ENCODE peak calls at places on chromosome 11, in nine cellular contexts. One of them, this sample, is unnamed.

GRCh38 chr11:57325735-57326048 is 940 bp upstream of the TNKS1BP1 start:
- DNase-seq in sigmoid colon: peak; percentile 83
- DNase-seq in WTC11: no peak
- DNase-seq in cardiac muscle cell: no peak
- DNase-seq in chondrocyte: no peak
- DNase-seq in H1: no peak
- DNase-seq in AG09319: no peak
- DNase-seq in colonic mucosa: peak; percentile 75
- DNase-seq in nephron progenitor cell: no peak
- DNase-seq in this sample: no peak

GRCh38 chr11:122746050-122746478 is 90.5 kb downstream of the UBASH3B start:
- DNase-seq in colonic mucosa: no peak
- DNase-seq in nephron progenitor cell: no peak
- DNase-seq in AG09319: no peak
- DNase-seq in cardiac muscle cell: no peak
- DNase-seq in WTC11: no peak
- DNase-seq in sigmoid colon: no peak
- DNase-seq in H1: no peak
- DNase-seq in chondrocyte: no peak
- DNase-seq in this sample: no peak

GRCh38 chr11:68342459-68343158 is 30.2 kb downstream of the LRP5 start:
- DNase-seq in H1: peak; percentile 29
- DNase-seq in cardiac muscle cell: no peak
- DNase-seq in colonic mucosa: no peak
- DNase-seq in WTC11: peak; percentile 74
- DNase-seq in AG09319: no peak
- DNase-seq in sigmoid colon: no peak
- DNase-seq in chondrocyte: no peak
- DNase-seq in nephron progenitor cell: no peak
- DNase-seq in this sample: no peak

GRCh38 chr11:36065436-36065835 is 121.6 kb downstream of the LDLRAD3 start:
- DNase-seq in WTC11: no peak
- DNase-seq in sigmoid colon: no peak
- DNase-seq in colonic mucosa: no peak
- DNase-seq in cardiac muscle cell: peak; percentile 32
- DNase-seq in chondrocyte: no peak
- DNase-seq in nephron progenitor cell: no peak
- DNase-seq in AG09319: no peak
- DNase-seq in H1: no peak
- DNase-seq in this sample: no peak

GRCh38 chr11:48094643-48095339 is 114.4 kb downstream of the PTPRJ start:
- DNase-seq in H1: no peak
- DNase-seq in cardiac muscle cell: no peak
- DNase-seq in AG09319: no peak
- DNase-seq in chondrocyte: no peak
- DNase-seq in sigmoid colon: no peak
- DNase-seq in colonic mucosa: no peak
- DNase-seq in nephron progenitor cell: no peak
- DNase-seq in WTC11: no peak
- DNase-seq in this sample: no peak

GRCh38 chr11:45108070-45109064 is 38.1 kb upstream of the PRDM11 start:
- DNase-seq in WTC11: no peak
- DNase-seq in H1: no peak
- DNase-seq in nephron progenitor cell: no peak
- DNase-seq in cardiac muscle cell: no peak
- DNase-seq in sigmoid colon: no peak
- DNase-seq in AG09319: no peak
- DNase-seq in chondrocyte: no peak
- DNase-seq in colonic mucosa: peak; percentile 21
- DNase-seq in this sample: no peak

GRCh38 chr11:14411818-14412217 is 52.8 kb upstream of the RRAS2 start:
- DNase-seq in AG09319: peak; percentile 73
- DNase-seq in nephron progenitor cell: no peak
- DNase-seq in WTC11: no peak
- DNase-seq in sigmoid colon: peak; percentile 74
- DNase-seq in cardiac muscle cell: peak; percentile 83
- DNase-seq in chondrocyte: no peak
- DNase-seq in colonic mucosa: peak; percentile 20
- DNase-seq in H1: no peak
- DNase-seq in this sample: peak; percentile 51

GRCh38 chr11:130510407-130511006 is 62.1 kb downstream of the ADAMTS15 start:
- DNase-seq in AG09319: no peak
- DNase-seq in cardiac muscle cell: peak; percentile 68
- DNase-seq in sigmoid colon: no peak
- DNase-seq in nephron progenitor cell: no peak
- DNase-seq in WTC11: no peak
- DNase-seq in H1: no peak
- DNase-seq in chondrocyte: no peak
- DNase-seq in colonic mucosa: peak; percentile 39
- DNase-seq in this sample: no peak

GRCh38 chr11:79160786-79161403 is 279.9 kb downstream of the TENM4 start:
- DNase-seq in chondrocyte: no peak
- DNase-seq in colonic mucosa: no peak
- DNase-seq in H1: no peak
- DNase-seq in AG09319: no peak
- DNase-seq in cardiac muscle cell: peak; percentile 71
- DNase-seq in sigmoid colon: no peak
- DNase-seq in WTC11: no peak
- DNase-seq in nephron progenitor cell: peak; percentile 20
- DNase-seq in this sample: no peak

GRCh38 chr11:74084796-74085541 is 76.1 kb upstream of the UCP3 start:
- DNase-seq in cardiac muscle cell: peak; percentile 58
- DNase-seq in nephron progenitor cell: no peak
- DNase-seq in sigmoid colon: no peak
- DNase-seq in WTC11: no peak
- DNase-seq in chondrocyte: no peak
- DNase-seq in colonic mucosa: no peak
- DNase-seq in H1: no peak
- DNase-seq in AG09319: no peak
- DNase-seq in this sample: no peak

GRCh38 chr11:35454362-35454761 is 35.0 kb upstream of the SLC1A2 start:
- DNase-seq in cardiac muscle cell: no peak
- DNase-seq in sigmoid colon: no peak
- DNase-seq in H1: no peak
- DNase-seq in nephron progenitor cell: no peak
- DNase-seq in colonic mucosa: no peak
- DNase-seq in WTC11: no peak
- DNase-seq in chondrocyte: no peak
- DNase-seq in AG09319: no peak
- DNase-seq in this sample: no peak

GRCh38 chr11:61023086-61024035 is 51.9 kb downstream of the CD6 start:
- DNase-seq in cardiac muscle cell: no peak
- DNase-seq in colonic mucosa: no peak
- DNase-seq in H1: no peak
- DNase-seq in nephron progenitor cell: no peak
- DNase-seq in sigmoid colon: peak; percentile 45
- DNase-seq in AG09319: no peak
- DNase-seq in chondrocyte: peak; percentile 51
- DNase-seq in WTC11: no peak
- DNase-seq in this sample: no peak

GRCh38 chr11:45180888-45181594 is 34.6 kb downstream of the PRDM11 start:
- DNase-seq in nephron progenitor cell: peak; percentile 66
- DNase-seq in AG09319: no peak
- DNase-seq in cardiac muscle cell: peak; percentile 64
- DNase-seq in sigmoid colon: peak; percentile 88
- DNase-seq in chondrocyte: no peak
- DNase-seq in H1: no peak
- DNase-seq in colonic mucosa: peak; percentile 67
- DNase-seq in WTC11: no peak
- DNase-seq in this sample: no peak

GRCh38 chr11:10318527-10318802 is 13.6 kb downstream of the ADM start:
- DNase-seq in colonic mucosa: peak; percentile 67
- DNase-seq in nephron progenitor cell: no peak
- DNase-seq in WTC11: no peak
- DNase-seq in AG09319: no peak
- DNase-seq in sigmoid colon: no peak
- DNase-seq in cardiac muscle cell: no peak
- DNase-seq in chondrocyte: no peak
- DNase-seq in H1: no peak
- DNase-seq in this sample: no peak

GRCh38 chr11:95638501-95638900 is 151.1 kb downstream of the FAM76B start:
- DNase-seq in WTC11: no peak
- DNase-seq in sigmoid colon: no peak
- DNase-seq in cardiac muscle cell: no peak
- DNase-seq in H1: no peak
- DNase-seq in chondrocyte: no peak
- DNase-seq in colonic mucosa: no peak
- DNase-seq in AG09319: no peak
- DNase-seq in nephron progenitor cell: no peak
- DNase-seq in this sample: no peak

GRCh38 chr11:110430267-110431211 is 791 bp downstream of the FDX1 start:
- DNase-seq in WTC11: no peak
- DNase-seq in chondrocyte: no peak
- DNase-seq in cardiac muscle cell: peak; percentile 57
- DNase-seq in nephron progenitor cell: no peak
- DNase-seq in H1: no peak
- DNase-seq in AG09319: no peak
- DNase-seq in colonic mucosa: peak; percentile 75
- DNase-seq in sigmoid colon: peak; percentile 67
- DNase-seq in this sample: no peak
- TF ChIP-seq CTCF in WTC11: no peak
- TF ChIP-seq CTCF in chondrocyte: peak; percentile 49
- TF ChIP-seq CTCF in cardiac muscle cell: no peak
- TF ChIP-seq CTCF in nephron progenitor cell: no peak
- TF ChIP-seq CTCF in H1: no peak
- TF ChIP-seq CTCF in AG09319: no peak
- TF ChIP-seq CTCF in colonic mucosa: no peak
- TF ChIP-seq CTCF in sigmoid colon: no peak
- TF ChIP-seq CTCF in this sample: no peak

DNA sequence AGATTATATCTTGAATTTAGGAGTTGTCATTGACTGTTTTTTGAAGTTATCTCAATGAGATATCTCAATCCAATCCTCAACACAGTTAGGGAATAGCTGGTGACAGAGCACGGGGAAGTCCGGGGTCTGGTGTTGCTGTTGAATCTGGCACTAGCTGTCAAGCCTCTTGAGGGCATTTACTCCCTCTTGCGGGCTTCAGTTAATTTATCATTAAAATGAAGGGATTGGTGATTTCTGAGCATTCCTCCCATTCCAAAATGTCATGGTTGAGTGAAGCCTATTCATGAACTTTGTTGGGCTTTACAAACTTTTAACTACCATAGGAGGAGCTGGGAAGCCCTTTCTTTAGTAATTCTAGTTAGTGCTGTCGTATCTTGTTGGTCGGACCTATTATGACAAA is 40.2 kb downstream of the UVRAG start:
- DNase-seq in cardiac muscle cell: no peak
- DNase-seq in sigmoid colon: no peak
- DNase-seq in AG09319: no peak
- DNase-seq in H1: no peak
- DNase-seq in WTC11: no peak
- DNase-seq in nephron progenitor cell: no peak
- DNase-seq in colonic mucosa: no peak
- DNase-seq in chondrocyte: no peak
- DNase-seq in this sample: no peak
- TF ChIP-seq CTCF in cardiac muscle cell: no peak
- TF ChIP-seq CTCF in sigmoid colon: no peak
- TF ChIP-seq CTCF in AG09319: no peak
- TF ChIP-seq CTCF in H1: no peak
- TF ChIP-seq CTCF in WTC11: no peak
- TF ChIP-seq CTCF in nephron progenitor cell: no peak
- TF ChIP-seq CTCF in colonic mucosa: no peak
- TF ChIP-seq CTCF in chondrocyte: no peak
- TF ChIP-seq CTCF in this sample: no peak

GRCh38 chr11:120115272-120116000 is 22.5 kb downstream of the TRIM29 start:
- DNase-seq in chondrocyte: no peak
- DNase-seq in sigmoid colon: no peak
- DNase-seq in cardiac muscle cell: no peak
- DNase-seq in WTC11: peak; percentile 36
- DNase-seq in colonic mucosa: no peak
- DNase-seq in H1: no peak
- DNase-seq in nephron progenitor cell: no peak
- DNase-seq in AG09319: no peak
- DNase-seq in this sample: no peak
- TF ChIP-seq CTCF in chondrocyte: no peak
- TF ChIP-seq CTCF in sigmoid colon: no peak
- TF ChIP-seq CTCF in cardiac muscle cell: peak; percentile 22
- TF ChIP-seq CTCF in WTC11: no peak
- TF ChIP-seq CTCF in colonic mucosa: no peak
- TF ChIP-seq CTCF in H1: peak; percentile 32
- TF ChIP-seq CTCF in nephron progenitor cell: no peak
- TF ChIP-seq CTCF in AG09319: no peak
- TF ChIP-seq CTCF in this sample: no peak

GRCh38 chr11:63839508-63840355 is 822 bp downstream of the MARK2 start:
- DNase-seq in nephron progenitor cell: no peak
- DNase-seq in cardiac muscle cell: no peak
- DNase-seq in H1: no peak
- DNase-seq in chondrocyte: no peak
- DNase-seq in AG09319: no peak
- DNase-seq in colonic mucosa: peak; percentile 66
- DNase-seq in WTC11: no peak
- DNase-seq in sigmoid colon: peak; percentile 77
- DNase-seq in this sample: no peak
- TF ChIP-seq CTCF in nephron progenitor cell: no peak
- TF ChIP-seq CTCF in cardiac muscle cell: no peak
- TF ChIP-seq CTCF in H1: no peak
- TF ChIP-seq CTCF in chondrocyte: no peak
- TF ChIP-seq CTCF in AG09319: no peak
- TF ChIP-seq CTCF in colonic mucosa: no peak
- TF ChIP-seq CTCF in WTC11: no peak
- TF ChIP-seq CTCF in sigmoid colon: no peak
- TF ChIP-seq CTCF in this sample: no peak

GRCh38 chr11:34356918-34357645 is 728 bp downstream of the ABTB2 start:
- DNase-seq in colonic mucosa: peak; percentile 61
- DNase-seq in nephron progenitor cell: peak; percentile 72
- DNase-seq in AG09319: no peak
- DNase-seq in H1: no peak
- DNase-seq in WTC11: peak; percentile 59
- DNase-seq in sigmoid colon: peak; percentile 83
- DNase-seq in cardiac muscle cell: peak; percentile 76
- DNase-seq in chondrocyte: no peak
- DNase-seq in this sample: no peak
- TF ChIP-seq CTCF in colonic mucosa: no peak
- TF ChIP-seq CTCF in nephron progenitor cell: no peak
- TF ChIP-seq CTCF in AG09319: peak; percentile 14
- TF ChIP-seq CTCF in H1: no peak
- TF ChIP-seq CTCF in WTC11: no peak
- TF ChIP-seq CTCF in sigmoid colon: no peak
- TF ChIP-seq CTCF in cardiac muscle cell: peak; percentile 19
- TF ChIP-seq CTCF in chondrocyte: peak; percentile 45
- TF ChIP-seq CTCF in this sample: no peak

This sample was measured in omental fat pad.